ENCODE peak calls at places on chromosomes 4 and X, in five cellular contexts. L, P, I, W and K are unnamed samples. For H3K4me1, the result is how much of the 10 kb centered on the place peaks cover.

GRCh38 chrX:37922926-37923325 is 75.6 kb upstream of the DYNLT3 start:
- DNase-seq in L (no peak), W (no peak), I (no peak), P (no peak), K (no peak)

GRCh38 chr4:184987493-184988031 is 30.7 kb upstream of the HELT start:
- DNase-seq in L (no peak), P (no peak), I (no peak), W (no peak), K (no peak)

GRCh38 chrX:115364625-115365024 is 75.1 kb downstream of the LUZP4 start:
- DNase-seq in L (no peak), I (no peak), P (no peak), W (no peak), K (no peak)

GRCh38 chrX:42996861-42997260 is 218.9 kb upstream of the PPP1R2C start:
- DNase-seq in P (no peak), I (no peak), L (no peak), W (peak), K (no peak)

GRCh38 chrX:104351173-104351769 is 96.5 kb upstream of the ESX1 start:
- DNase-seq in P (no peak), W (no peak), L (no peak), I (no peak), K (no peak)

GRCh38 chrX:30971761-30972603 is 82.9 kb upstream of the TAB3 start:
- DNase-seq in W (peak), P (peak), L (no peak), I (no peak), K (no peak)

GRCh38 chr4:183284965-183285364 is 35.1 kb downstream of the CLDN22 start:
- DNase-seq in W (no peak), L (no peak), P (no peak), I (no peak), K (no peak)

GRCh38 chr4:178202422-178202821 is 760.2 kb upstream of the AGA start:
- DNase-seq in P (no peak), L (no peak), W (no peak), I (no peak), K (no peak)

GRCh38 chrX:35726176-35726575 is 72.0 kb upstream of the MAGEB16 start:
- DNase-seq in I (no peak), P (no peak), L (no peak), W (peak), K (no peak)

GRCh38 chr4:175891863-175892262 is 79.8 kb upstream of the GPM6A start:
- DNase-seq in I (no peak), P (no peak), W (peak), L (no peak), K (no peak)

GRCh38 chr4:73902038-73902637 is 32.9 kb downstream of the CXCL1 start:
- DNase-seq in W (no peak), L (no peak), I (no peak), P (no peak), K (no peak)

GRCh38 chr4:185559913-185560281 is 24.6 kb upstream of the PDLIM3 start:
- DNase-seq in L (no peak), W (no peak), P (peak), I (no peak), K (no peak)

GRCh38 chr4:95985791-95986190 is 145.9 kb downstream of the PDHA2 start:
- DNase-seq in L (no peak), W (no peak), P (no peak), I (no peak), K (no peak)

GRCh38 chr4:147480891-147481576 is at the start of gene EDNRA:
- DNase-seq in I (no peak), L (no peak), P (peak), W (no peak), K (no peak)

GRCh38 chr4:120156115-120156718 is 89.6 kb upstream of the MAD2L1 start:
- DNase-seq in W (peak), P (no peak), L (no peak), I (no peak), K (peak)

GRCh38 chr4:169398294-169398693 is 127.5 kb upstream of the SH3RF1 start:
- DNase-seq in P (no peak), I (no peak), W (no peak), L (no peak), K (no peak)

GRCh38 chr4:115790812-115791211 is 677.4 kb upstream of the NDST4 start:
- DNase-seq in I (no peak), W (no peak), P (no peak), L (no peak), K (no peak)

DNA sequence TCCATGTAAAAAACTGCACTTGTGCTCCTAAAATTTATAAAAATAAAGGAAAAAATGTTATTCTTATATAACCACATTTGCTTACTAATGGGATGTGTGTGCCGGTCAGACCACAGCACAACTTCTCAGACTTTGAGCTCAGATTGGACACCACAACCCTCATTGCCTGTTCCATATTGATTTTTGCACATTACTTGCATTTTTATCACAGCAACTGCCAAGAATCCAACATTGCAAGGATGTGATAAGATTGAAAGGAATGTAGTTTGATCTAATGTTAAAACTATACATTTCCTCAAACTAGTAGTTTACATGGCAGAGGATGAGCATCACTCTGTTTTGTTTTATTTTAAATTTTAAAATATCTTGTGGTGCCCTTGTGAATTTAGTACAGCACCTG is 227.8 kb downstream of the KDR start:
- DNase-seq in P (no peak), I (no peak), L (no peak), W (no peak), K (no peak)
- H3K4me1 ChIP-seq in P (under half), I (under half), L (under half), W (under half), K (under half)

GRCh38 chr4:25656031-25656430 is 380 bp downstream of the SLC34A2 start:
- DNase-seq in W (no peak), P (no peak), I (no peak), L (no peak), K (no peak)
- H3K4me3 ChIP-seq in W (no peak), P (no peak), I (no peak), L (no peak), K (no peak)

GRCh38 chrX:68763481-68763880 is 65.3 kb upstream of the EFNB1 start:
- DNase-seq in I (no peak), P (no peak), W (no peak), L (no peak), K (no peak)
- H3K27ac ChIP-seq in I (no peak), P (no peak), W (no peak), L (no peak), K (no peak)

GRCh38 chr4:16029329-16029728 is 54.5 kb downstream of the PROM1 start:
- DNase-seq in W (no peak), P (no peak), I (no peak), L (no peak), K (no peak)
- H3K4me1 ChIP-seq in W (under half), P (under half), I (under half), L (under half), K (under half)

GRCh38 chr4:5890063-5890727 is 2.7 kb downstream of the CRMP1 start:
- DNase-seq in W (no peak), I (no peak), L (no peak), P (no peak), K (no peak)
- H3K4me3 ChIP-seq in W (no peak), I (peak), L (no peak), P (no peak), K (no peak)

GRCh38 chr4:40204507-40205258 is 7.9 kb downstream of the RHOH start:
- DNase-seq in W (peak), P (no peak), I (no peak), L (no peak), K (no peak)
- H3K27ac ChIP-seq in W (peak), P (no peak), I (no peak), L (peak), K (peak)

GRCh38 chr4:85732124-85732523 is 257.2 kb downstream of the ARHGAP24 start:
- DNase-seq in P (no peak), I (no peak), L (no peak), W (no peak), K (no peak)
- H3K4me1 ChIP-seq in P (half or more), I (under half), L (under half), W (under half), K (under half)

GRCh38 chr4:154630307-154630706 is 17.9 kb upstream of the FGG start:
- DNase-seq in L (no peak), W (no peak), P (no peak), I (no peak), K (no peak)

GRCh38 chr4:154623995-154624394 is 11.5 kb upstream of the FGG start:
- DNase-seq in W (no peak), L (no peak), P (no peak), I (no peak), K (no peak)

GRCh38 chr4:154622598-154622997 is 10.1 kb upstream of the FGG start:
- DNase-seq in P (no peak), I (no peak), W (peak), L (no peak), K (peak)

GRCh38 chr4:154626793-154627484 is 14.5 kb upstream of the FGG start:
- DNase-seq in L (peak), I (no peak), P (peak), W (peak), K (no peak)
- H3K4me3 ChIP-seq in L (peak), I (peak), P (peak), W (no peak), K (no peak)

DNA sequence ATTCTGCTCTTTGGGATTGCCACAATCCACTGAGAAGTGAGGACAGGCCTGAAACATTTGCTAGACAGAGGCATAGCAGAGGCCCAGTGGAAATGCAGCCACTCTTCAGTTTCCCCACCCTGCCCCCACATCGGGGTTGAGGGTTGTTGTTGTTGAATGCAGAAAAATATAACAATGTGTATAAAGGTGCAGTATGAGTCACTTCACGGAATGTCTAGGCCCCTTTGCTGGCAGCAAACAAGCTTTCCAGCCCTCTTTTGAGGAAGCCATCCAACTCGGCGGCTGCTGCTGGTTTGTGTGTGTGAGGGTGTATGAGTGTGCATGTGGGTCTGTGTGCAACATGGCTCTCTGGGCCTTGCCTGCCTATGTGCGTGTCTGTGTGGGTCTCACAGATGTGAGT is 8.1 kb upstream of the ELF4 start:
- DNase-seq in W (no peak), P (no peak), I (no peak), L (no peak), K (no peak)
- H3K27ac ChIP-seq in W (no peak), P (no peak), I (no peak), L (no peak), K (no peak)